ENCODE peak calls at places on chromosomes 4 and X, in four cellular contexts. One of them, this sample, is unnamed.

GRCh38 chr4:146283758-146284651 is 69.7 kb downstream of the REELD1 start:
- DNase-seq in B cell: no peak
- DNase-seq in AG09319: no peak
- DNase-seq in spleen: no peak
- DNase-seq in this sample: no peak

GRCh38 chrX:54116391-54116790 is 66.7 kb downstream of the FAM120C start:
- DNase-seq in B cell: no peak
- DNase-seq in AG09319: no peak
- DNase-seq in spleen: no peak
- DNase-seq in this sample: no peak

GRCh38 chrX:500481-501010 is 113.8 kb upstream of the PPP2R3B start:
- DNase-seq in B cell: no peak
- DNase-seq in AG09319: no peak
- DNase-seq in spleen: peak
- DNase-seq in this sample: no peak

GRCh38 chr4:83771113-83771705 is 235.3 kb downstream of the GPAT3 start:
- DNase-seq in B cell: no peak
- DNase-seq in AG09319: peak
- DNase-seq in spleen: no peak
- DNase-seq in this sample: peak

GRCh38 chr4:104394409-104394813 is 100.3 kb downstream of the CXXC4 start:
- DNase-seq in B cell: no peak
- DNase-seq in AG09319: no peak
- DNase-seq in spleen: no peak
- DNase-seq in this sample: no peak

GRCh38 chrX:153739754-153740486 is 15.3 kb downstream of the ABCD1 start:
- DNase-seq in B cell: no peak
- DNase-seq in AG09319: no peak
- DNase-seq in spleen: peak
- DNase-seq in this sample: no peak

GRCh38 chrX:63652086-63652775 is 132.8 kb downstream of the ARHGEF9 start:
- DNase-seq in B cell: no peak
- DNase-seq in AG09319: peak
- DNase-seq in spleen: no peak
- DNase-seq in this sample: no peak

GRCh38 chrX:124346064-124346876 is at the start of gene SH2D1A:
- DNase-seq in B cell: no peak
- DNase-seq in AG09319: no peak
- DNase-seq in spleen: peak
- DNase-seq in this sample: no peak

GRCh38 chr4:13097971-13098370 is 386.2 kb downstream of the RAB28 start:
- DNase-seq in B cell: no peak
- DNase-seq in AG09319: no peak
- DNase-seq in spleen: no peak
- DNase-seq in this sample: no peak

GRCh38 chr4:115249808-115250207 is 136.4 kb upstream of the NDST4 start:
- DNase-seq in B cell: no peak
- DNase-seq in AG09319: no peak
- DNase-seq in spleen: no peak
- DNase-seq in this sample: no peak

GRCh38 chrX:48083212-48083611 is 11.8 kb upstream of the ZNF630 start:
- DNase-seq in B cell: peak
- DNase-seq in AG09319: no peak
- DNase-seq in spleen: no peak
- DNase-seq in this sample: peak

GRCh38 chrX:16578218-16578617 is 71.7 kb upstream of the S100G start:
- DNase-seq in B cell: no peak
- DNase-seq in AG09319: no peak
- DNase-seq in spleen: no peak
- DNase-seq in this sample: peak

GRCh38 chr4:188976644-188977115 is 837.4 kb downstream of the TRIML1 start:
- DNase-seq in B cell: no peak
- DNase-seq in AG09319: peak
- DNase-seq in spleen: no peak
- DNase-seq in this sample: no peak

GRCh38 chr4:2254665-2255500 is 7.0 kb downstream of the MXD4 start:
- DNase-seq in B cell: no peak
- DNase-seq in AG09319: no peak
- DNase-seq in spleen: peak
- DNase-seq in this sample: no peak

GRCh38 chr4:186204103-186204559 is 12.8 kb downstream of the CYP4V2 start:
- DNase-seq in B cell: peak
- DNase-seq in AG09319: no peak
- DNase-seq in spleen: no peak
- DNase-seq in this sample: no peak

GRCh38 chr4:78776031-78776728 is at the start of gene BMP2K:
- DNase-seq in B cell: peak
- DNase-seq in AG09319: no peak
- DNase-seq in spleen: peak
- DNase-seq in this sample: peak

GRCh38 chr4:86594559-86595425 is 677 bp downstream of the PTPN13 start:
- DNase-seq in B cell: peak
- DNase-seq in AG09319: peak
- DNase-seq in spleen: peak
- DNase-seq in this sample: peak

GRCh38 chrX:13120017-13120416 is 75.6 kb upstream of the FAM9C start:
- DNase-seq in B cell: no peak
- DNase-seq in AG09319: no peak
- DNase-seq in spleen: no peak
- DNase-seq in this sample: no peak

GRCh38 chr4:139557506-139558110 is 1.6 kb upstream of the SETD7 start:
- DNase-seq in B cell: no peak
- DNase-seq in AG09319: no peak
- DNase-seq in spleen: no peak
- DNase-seq in this sample: no peak

GRCh38 chr4:4761128-4761991 is 98.1 kb upstream of the MSX1 start:
- DNase-seq in B cell: no peak
- DNase-seq in AG09319: no peak
- DNase-seq in spleen: no peak
- DNase-seq in this sample: peak

GRCh38 chr4:85756938-85757337 is 282.0 kb downstream of the ARHGAP24 start:
- DNase-seq in B cell: peak
- DNase-seq in AG09319: no peak
- DNase-seq in spleen: no peak
- DNase-seq in this sample: peak

GRCh38 chr4:86508436-86508835 is 85.7 kb upstream of the PTPN13 start:
- DNase-seq in B cell: no peak
- DNase-seq in AG09319: peak
- DNase-seq in spleen: no peak
- DNase-seq in this sample: no peak

GRCh38 chr4:175443547-175443946 is 368.5 kb downstream of the GPM6A start:
- DNase-seq in B cell: no peak
- DNase-seq in AG09319: no peak
- DNase-seq in spleen: no peak
- DNase-seq in this sample: no peak

GRCh38 chrX:120291211-120291610 is 20.1 kb downstream of the TMEM255A start:
- DNase-seq in B cell: no peak
- DNase-seq in AG09319: no peak
- DNase-seq in spleen: no peak
- DNase-seq in this sample: no peak

GRCh38 chrX:123167621-123168020 is 16.5 kb upstream of the GRIA3 start:
- DNase-seq in B cell: no peak
- DNase-seq in AG09319: no peak
- DNase-seq in spleen: no peak
- DNase-seq in this sample: no peak

GRCh38 chr4:6236816-6237390 is 32.7 kb upstream of the WFS1 start:
- DNase-seq in B cell: no peak
- DNase-seq in AG09319: no peak
- DNase-seq in spleen: peak
- DNase-seq in this sample: no peak

GRCh38 chr4:167550021-167550420 is 315.7 kb upstream of the SPOCK3 start:
- DNase-seq in B cell: no peak
- DNase-seq in AG09319: no peak
- DNase-seq in spleen: no peak
- DNase-seq in this sample: no peak

GRCh38 chr4:3803475-3803847 is 37.3 kb downstream of the ADRA2C start:
- DNase-seq in B cell: no peak
- DNase-seq in AG09319: no peak
- DNase-seq in spleen: no peak
- DNase-seq in this sample: no peak

GRCh38 chr4:82629238-82630000 is 67.6 kb upstream of the TMEM150C start:
- DNase-seq in B cell: no peak
- DNase-seq in AG09319: no peak
- DNase-seq in spleen: no peak
- DNase-seq in this sample: no peak

GRCh38 chr4:16573181-16573580 is 325.3 kb downstream of the LDB2 start:
- DNase-seq in B cell: no peak
- DNase-seq in AG09319: no peak
- DNase-seq in spleen: no peak
- DNase-seq in this sample: no peak

GRCh38 chr4:37780444-37781133 is 45.9 kb upstream of the PGM2 start:
- DNase-seq in B cell: peak
- DNase-seq in AG09319: no peak
- DNase-seq in spleen: no peak
- DNase-seq in this sample: no peak
- TF ChIP-seq CTCF in B cell: peak
- TF ChIP-seq CTCF in AG09319: peak
- TF ChIP-seq CTCF in spleen: no peak
- TF ChIP-seq CTCF in this sample: no peak

DNA sequence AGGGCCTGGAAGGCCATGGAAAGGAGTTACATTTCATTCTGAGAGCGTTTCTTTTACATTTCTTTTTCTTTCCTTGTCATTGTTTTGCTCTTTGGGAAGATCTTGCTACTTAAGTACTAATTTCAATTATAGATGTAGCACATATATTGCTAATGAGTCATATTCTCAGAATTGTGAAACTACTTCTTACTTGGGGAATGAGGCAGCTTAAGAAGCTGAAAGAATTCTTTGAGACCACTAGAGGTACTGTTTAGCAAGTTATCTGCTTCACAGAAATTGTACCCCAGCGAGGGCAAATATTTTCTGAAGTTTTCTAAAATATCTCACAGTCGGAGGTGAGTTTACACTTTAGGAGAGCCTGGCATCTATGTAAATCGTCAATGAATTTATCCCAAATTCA is 100.6 kb downstream of the AFF2 start:
- DNase-seq in B cell: no peak
- DNase-seq in AG09319: no peak
- DNase-seq in spleen: no peak
- DNase-seq in this sample: no peak
- TF ChIP-seq CTCF in B cell: no peak
- TF ChIP-seq CTCF in AG09319: no peak
- TF ChIP-seq CTCF in spleen: no peak
- TF ChIP-seq CTCF in this sample: no peak

DNA sequence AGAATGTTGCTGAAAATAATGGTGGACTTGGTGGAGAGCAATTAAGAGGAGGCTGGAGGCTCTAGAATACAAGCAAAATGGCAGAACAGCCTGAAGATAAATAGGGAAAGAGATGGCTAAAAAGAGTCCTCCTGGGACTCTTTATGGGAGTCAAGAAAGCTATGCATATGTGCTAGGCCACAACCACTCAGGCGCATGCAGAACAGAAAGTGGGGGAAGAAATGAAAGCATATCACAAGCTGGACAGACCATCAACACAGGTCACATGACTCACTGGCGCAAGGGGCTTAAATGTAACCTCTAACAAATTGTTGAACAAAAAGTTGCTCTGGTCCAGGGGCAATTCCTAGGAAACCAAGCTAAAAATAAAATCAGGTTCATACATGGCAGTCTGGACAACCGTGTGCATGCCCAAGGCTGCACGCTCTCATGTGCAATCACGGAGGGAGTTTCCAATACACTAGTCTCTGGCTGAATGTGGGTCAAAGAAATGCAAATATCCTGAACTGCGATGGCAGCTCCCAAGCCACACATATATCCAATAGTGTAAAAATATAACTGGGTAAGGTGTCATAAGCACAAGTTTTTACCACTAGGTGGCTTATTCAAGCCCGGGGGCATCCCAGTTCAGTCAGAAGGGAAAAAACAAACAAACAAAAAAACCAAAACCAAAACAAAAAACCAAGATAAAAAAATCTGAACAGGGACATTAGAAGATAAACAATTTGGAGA is 45.4 kb downstream of the ZNF711 start:
- DNase-seq in B cell: no peak
- DNase-seq in AG09319: no peak
- DNase-seq in spleen: no peak
- DNase-seq in this sample: no peak
- TF ChIP-seq CTCF in B cell: no peak
- TF ChIP-seq CTCF in AG09319: no peak
- TF ChIP-seq CTCF in spleen: no peak
- TF ChIP-seq CTCF in this sample: no peak

GRCh38 chr4:89303177-89303576 is 4.4 kb downstream of the GPRIN3 start:
- DNase-seq in B cell: no peak
- DNase-seq in AG09319: no peak
- DNase-seq in spleen: peak
- DNase-seq in this sample: no peak
- TF ChIP-seq CTCF in B cell: no peak
- TF ChIP-seq CTCF in AG09319: no peak
- TF ChIP-seq CTCF in spleen: no peak
- TF ChIP-seq CTCF in this sample: no peak

GRCh38 chrX:23784487-23785301 is 1.7 kb downstream of the SAT1 start:
- DNase-seq in B cell: peak
- DNase-seq in AG09319: peak
- DNase-seq in spleen: no peak
- DNase-seq in this sample: no peak
- TF ChIP-seq CTCF in B cell: no peak
- TF ChIP-seq CTCF in AG09319: no peak
- TF ChIP-seq CTCF in spleen: no peak
- TF ChIP-seq CTCF in this sample: no peak

GRCh38 chrX:66021407-66021757 is 18.5 kb downstream of the VSIG4 start:
- DNase-seq in B cell: no peak
- DNase-seq in AG09319: no peak
- DNase-seq in spleen: no peak
- DNase-seq in this sample: no peak

GRCh38 chrX:66021758-66022741 is 17.8 kb downstream of the VSIG4 start:
- DNase-seq in B cell: no peak
- DNase-seq in AG09319: no peak
- DNase-seq in spleen: no peak
- DNase-seq in this sample: no peak

GRCh38 chrX:66024570-66024969 is 15.3 kb downstream of the VSIG4 start:
- DNase-seq in B cell: no peak
- DNase-seq in AG09319: no peak
- DNase-seq in spleen: no peak
- DNase-seq in this sample: no peak

GRCh38 chrX:66023726-66024467 is 16.0 kb downstream of the VSIG4 start:
- DNase-seq in B cell: no peak
- DNase-seq in AG09319: no peak
- DNase-seq in spleen: no peak
- DNase-seq in this sample: no peak

GRCh38 chrX:66022742-66023725 is 16.8 kb downstream of the VSIG4 start:
- DNase-seq in B cell: no peak
- DNase-seq in AG09319: no peak
- DNase-seq in spleen: no peak
- DNase-seq in this sample: peak
- TF ChIP-seq CTCF in B cell: no peak
- TF ChIP-seq CTCF in AG09319: no peak
- TF ChIP-seq CTCF in spleen: no peak
- TF ChIP-seq CTCF in this sample: no peak

DNA sequence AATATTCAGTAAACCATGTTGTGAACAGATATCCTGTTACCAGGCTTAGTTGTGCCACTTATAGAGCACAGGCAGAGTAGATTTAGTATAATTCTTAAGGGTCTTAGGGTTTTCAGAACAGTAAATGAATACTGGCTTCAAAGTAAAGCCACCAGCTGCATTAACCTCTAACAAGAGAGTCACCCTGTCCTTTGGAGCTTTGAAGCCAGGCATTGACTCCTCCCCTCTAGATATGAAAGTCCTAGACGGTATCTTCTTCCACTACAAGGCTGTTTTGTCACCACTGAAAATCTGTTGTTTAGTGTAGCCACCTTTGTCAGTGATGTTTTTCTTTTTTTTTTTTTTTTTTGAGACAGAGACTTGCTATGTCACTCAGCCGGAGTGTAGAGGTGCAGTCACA is 77.7 kb downstream of the ALPK1 start:
- DNase-seq in B cell: no peak
- DNase-seq in AG09319: no peak
- DNase-seq in spleen: no peak
- DNase-seq in this sample: no peak
- TF ChIP-seq CTCF in B cell: no peak
- TF ChIP-seq CTCF in AG09319: no peak
- TF ChIP-seq CTCF in spleen: no peak
- TF ChIP-seq CTCF in this sample: no peak

This sample was measured in endothelial cell.